ENCODE peak calls at places on chromosome X, in four cellular contexts. One of them, this sample, is unnamed.

GRCh38 chrX:153907456-153907855 is 3.0 kb downstream of the AVPR2 start:
- DNase-seq in upper lobe of left lung: no peak
- DNase-seq in dorsolateral prefrontal cortex: no peak
- DNase-seq in cardiac muscle cell: no peak
- DNase-seq in this sample: no peak

GRCh38 chrX:28586891-28587635 is at the start of gene IL1RAPL1:
- DNase-seq in dorsolateral prefrontal cortex: no peak
- DNase-seq in upper lobe of left lung: no peak
- DNase-seq in cardiac muscle cell: peak
- DNase-seq in this sample: peak

GRCh38 chrX:38816158-38816557 is 14.9 kb downstream of the MID1IP1 start:
- DNase-seq in cardiac muscle cell: no peak
- DNase-seq in dorsolateral prefrontal cortex: no peak
- DNase-seq in upper lobe of left lung: no peak
- DNase-seq in this sample: no peak

GRCh38 chrX:102968216-102968615 is 31.1 kb downstream of the RAB40AL start:
- DNase-seq in cardiac muscle cell: no peak
- DNase-seq in upper lobe of left lung: no peak
- DNase-seq in dorsolateral prefrontal cortex: no peak
- DNase-seq in this sample: no peak

GRCh38 chrX:317424-318067 is 1.1 kb downstream of the GTPBP6 start:
- DNase-seq in upper lobe of left lung: no peak
- DNase-seq in cardiac muscle cell: no peak
- DNase-seq in dorsolateral prefrontal cortex: no peak
- DNase-seq in this sample: no peak

GRCh38 chrX:147226801-147227200 is 412.3 kb upstream of the CXorf51A start:
- DNase-seq in upper lobe of left lung: no peak
- DNase-seq in dorsolateral prefrontal cortex: no peak
- DNase-seq in cardiac muscle cell: no peak
- DNase-seq in this sample: no peak

GRCh38 chrX:23742174-23742692 is 843 bp downstream of the ACOT9 start:
- DNase-seq in upper lobe of left lung: peak
- DNase-seq in cardiac muscle cell: peak
- DNase-seq in dorsolateral prefrontal cortex: no peak
- DNase-seq in this sample: peak

GRCh38 chrX:29762006-29762405 is 453.4 kb upstream of the MAGEB2 start:
- DNase-seq in upper lobe of left lung: no peak
- DNase-seq in cardiac muscle cell: no peak
- DNase-seq in dorsolateral prefrontal cortex: no peak
- DNase-seq in this sample: no peak

GRCh38 chrX:101348452-101349222 is at the start of gene TIMM8A:
- DNase-seq in cardiac muscle cell: peak
- DNase-seq in dorsolateral prefrontal cortex: peak
- DNase-seq in upper lobe of left lung: peak
- DNase-seq in this sample: peak

GRCh38 chrX:117838581-117839331 is 277.9 kb downstream of the KLHL13 start:
- DNase-seq in dorsolateral prefrontal cortex: no peak
- DNase-seq in upper lobe of left lung: no peak
- DNase-seq in cardiac muscle cell: no peak
- DNase-seq in this sample: no peak

GRCh38 chrX:110167952-110168451 is 149.9 kb downstream of the AMMECR1 start:
- DNase-seq in upper lobe of left lung: no peak
- DNase-seq in dorsolateral prefrontal cortex: no peak
- DNase-seq in cardiac muscle cell: peak
- DNase-seq in this sample: no peak

GRCh38 chrX:17390325-17390992 is 15.5 kb downstream of the NHS start:
- DNase-seq in dorsolateral prefrontal cortex: no peak
- DNase-seq in upper lobe of left lung: no peak
- DNase-seq in cardiac muscle cell: no peak
- DNase-seq in this sample: no peak

GRCh38 chrX:121121021-121121420 is 73.6 kb downstream of the GLUD2 start:
- DNase-seq in cardiac muscle cell: no peak
- DNase-seq in dorsolateral prefrontal cortex: no peak
- DNase-seq in upper lobe of left lung: no peak
- DNase-seq in this sample: no peak

GRCh38 chrX:124209792-124210576 is 122.5 kb upstream of the TEX13D start:
- DNase-seq in cardiac muscle cell: no peak
- DNase-seq in upper lobe of left lung: no peak
- DNase-seq in dorsolateral prefrontal cortex: no peak
- DNase-seq in this sample: no peak

GRCh38 chrX:9595131-9595530 is 130.3 kb downstream of the TBL1X start:
- DNase-seq in upper lobe of left lung: no peak
- DNase-seq in cardiac muscle cell: no peak
- DNase-seq in dorsolateral prefrontal cortex: no peak
- DNase-seq in this sample: peak

GRCh38 chrX:66760648-66761047 is 121.8 kb upstream of the EDA2R start:
- DNase-seq in cardiac muscle cell: no peak
- DNase-seq in upper lobe of left lung: no peak
- DNase-seq in dorsolateral prefrontal cortex: no peak
- DNase-seq in this sample: peak

GRCh38 chrX:122504026-122504425 is 680.1 kb upstream of the GRIA3 start:
- DNase-seq in dorsolateral prefrontal cortex: no peak
- DNase-seq in cardiac muscle cell: no peak
- DNase-seq in upper lobe of left lung: no peak
- DNase-seq in this sample: no peak

GRCh38 chrX:46840946-46841740 is 4.3 kb downstream of the RP2 start:
- DNase-seq in upper lobe of left lung: no peak
- DNase-seq in dorsolateral prefrontal cortex: no peak
- DNase-seq in cardiac muscle cell: no peak
- DNase-seq in this sample: peak

GRCh38 chrX:101999644-102000539 is 68.1 kb upstream of the ZMAT1 start:
- DNase-seq in dorsolateral prefrontal cortex: no peak
- DNase-seq in cardiac muscle cell: no peak
- DNase-seq in upper lobe of left lung: peak
- DNase-seq in this sample: no peak

GRCh38 chrX:112967903-112968302 is 127.3 kb upstream of the AMOT start:
- DNase-seq in cardiac muscle cell: no peak
- DNase-seq in upper lobe of left lung: no peak
- DNase-seq in dorsolateral prefrontal cortex: no peak
- DNase-seq in this sample: no peak

GRCh38 chrX:153970398-153971123 is 1.1 kb downstream of the HCFC1 start:
- DNase-seq in dorsolateral prefrontal cortex: no peak
- DNase-seq in upper lobe of left lung: no peak
- DNase-seq in cardiac muscle cell: peak
- DNase-seq in this sample: peak

GRCh38 chrX:622104-622503 is 8.5 kb upstream of the SHOX start:
- DNase-seq in upper lobe of left lung: no peak
- DNase-seq in dorsolateral prefrontal cortex: no peak
- DNase-seq in cardiac muscle cell: no peak
- DNase-seq in this sample: no peak

GRCh38 chrX:40866878-40867277 is 131.5 kb upstream of the MED14 start:
- DNase-seq in cardiac muscle cell: no peak
- DNase-seq in upper lobe of left lung: no peak
- DNase-seq in dorsolateral prefrontal cortex: no peak
- DNase-seq in this sample: peak

GRCh38 chrX:28498658-28499057 is 88.6 kb upstream of the IL1RAPL1 start:
- DNase-seq in upper lobe of left lung: no peak
- DNase-seq in dorsolateral prefrontal cortex: no peak
- DNase-seq in cardiac muscle cell: no peak
- DNase-seq in this sample: no peak

GRCh38 chrX:123310112-123310511 is 126.0 kb downstream of the GRIA3 start:
- DNase-seq in upper lobe of left lung: no peak
- DNase-seq in dorsolateral prefrontal cortex: no peak
- DNase-seq in cardiac muscle cell: no peak
- DNase-seq in this sample: no peak

GRCh38 chrX:63551856-63552255 is 200.7 kb upstream of the SPIN4 start:
- DNase-seq in cardiac muscle cell: no peak
- DNase-seq in upper lobe of left lung: no peak
- DNase-seq in dorsolateral prefrontal cortex: no peak
- DNase-seq in this sample: no peak

GRCh38 chrX:39356119-39356807 is 555.0 kb downstream of the MID1IP1 start:
- DNase-seq in upper lobe of left lung: no peak
- DNase-seq in cardiac muscle cell: no peak
- DNase-seq in dorsolateral prefrontal cortex: no peak
- DNase-seq in this sample: no peak

GRCh38 chrX:38352362-38352761 is at the start of gene OTC:
- DNase-seq in cardiac muscle cell: no peak
- DNase-seq in upper lobe of left lung: no peak
- DNase-seq in dorsolateral prefrontal cortex: no peak
- DNase-seq in this sample: no peak

GRCh38 chrX:150211988-150212387 is 151.1 kb upstream of the MAMLD1 start:
- DNase-seq in cardiac muscle cell: no peak
- DNase-seq in upper lobe of left lung: peak
- DNase-seq in dorsolateral prefrontal cortex: no peak
- DNase-seq in this sample: no peak

GRCh38 chrX:71117358-71117757 is 1.0 kb upstream of the MED12 start:
- DNase-seq in upper lobe of left lung: no peak
- DNase-seq in dorsolateral prefrontal cortex: no peak
- DNase-seq in cardiac muscle cell: no peak
- DNase-seq in this sample: no peak

GRCh38 chrX:72554448-72555140 is 18.0 kb downstream of the HDAC8 start:
- DNase-seq in upper lobe of left lung: no peak
- DNase-seq in cardiac muscle cell: peak
- DNase-seq in dorsolateral prefrontal cortex: no peak
- DNase-seq in this sample: no peak
- TF ChIP-seq CTCF in upper lobe of left lung: no peak
- TF ChIP-seq CTCF in cardiac muscle cell: no peak
- TF ChIP-seq CTCF in dorsolateral prefrontal cortex: no peak
- TF ChIP-seq CTCF in this sample: no peak

GRCh38 chrX:136185409-136186022 is 38.2 kb downstream of the FHL1 start:
- DNase-seq in upper lobe of left lung: no peak
- DNase-seq in cardiac muscle cell: no peak
- DNase-seq in dorsolateral prefrontal cortex: no peak
- DNase-seq in this sample: peak
- H3K4me3 ChIP-seq in upper lobe of left lung: no peak
- H3K4me3 ChIP-seq in cardiac muscle cell: no peak
- H3K4me3 ChIP-seq in dorsolateral prefrontal cortex: no peak
- H3K4me3 ChIP-seq in this sample: no peak

DNA sequence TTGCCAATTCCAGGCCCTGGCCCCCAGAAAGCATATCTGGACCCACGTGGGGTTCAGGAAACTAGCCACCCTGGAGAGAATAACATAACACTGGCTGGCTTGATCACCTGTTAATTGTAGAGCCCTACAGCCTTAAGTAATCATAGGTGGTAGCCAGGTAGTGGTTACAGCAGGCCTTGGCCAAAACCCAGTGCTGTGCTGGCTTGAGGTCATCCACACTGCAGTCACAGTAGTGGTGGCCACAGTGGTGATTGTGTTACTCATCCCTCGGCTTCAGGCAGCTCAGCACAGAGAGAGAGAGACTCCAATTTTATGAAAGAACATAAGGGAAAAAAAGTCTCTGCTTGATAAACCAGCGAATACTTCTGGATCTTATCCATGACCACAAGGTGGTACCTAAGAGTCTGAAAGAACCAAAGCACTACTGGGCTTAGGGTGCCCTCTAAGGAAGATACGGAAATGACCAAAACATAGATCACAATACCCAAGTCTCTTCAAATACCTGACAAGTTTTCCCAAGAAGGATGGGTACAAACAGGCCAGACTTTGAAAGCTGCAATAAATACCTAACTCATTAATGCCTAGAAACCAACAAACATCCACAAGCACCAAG is 46.6 kb upstream of the CDX4 start:
- DNase-seq in cardiac muscle cell: no peak
- DNase-seq in upper lobe of left lung: no peak
- DNase-seq in dorsolateral prefrontal cortex: no peak
- DNase-seq in this sample: no peak
- TF ChIP-seq CTCF in cardiac muscle cell: no peak
- TF ChIP-seq CTCF in upper lobe of left lung: no peak
- TF ChIP-seq CTCF in dorsolateral prefrontal cortex: no peak
- TF ChIP-seq CTCF in this sample: no peak

DNA sequence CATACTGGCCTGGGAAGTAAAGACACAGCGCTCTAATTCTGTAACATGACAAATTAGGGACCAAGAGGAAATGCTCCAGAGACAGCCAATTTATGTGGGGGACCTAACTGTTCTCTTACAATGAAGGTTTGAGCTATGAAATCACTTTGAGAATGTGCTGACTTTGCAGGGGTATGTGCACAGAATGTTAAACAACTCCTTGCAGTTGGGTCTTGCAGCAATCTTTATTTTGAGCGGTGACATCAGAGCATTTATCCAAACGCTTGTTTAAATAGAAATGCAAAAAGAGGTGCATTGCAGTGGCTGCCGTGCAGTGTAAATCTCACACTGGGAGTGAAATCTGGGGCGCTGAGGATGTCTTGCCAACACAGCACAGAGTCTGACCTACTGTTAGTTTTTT is 109.3 kb downstream of the MAGEC2 start:
- DNase-seq in dorsolateral prefrontal cortex: no peak
- DNase-seq in cardiac muscle cell: no peak
- DNase-seq in upper lobe of left lung: no peak
- DNase-seq in this sample: no peak
- H3K4me3 ChIP-seq in dorsolateral prefrontal cortex: no peak
- H3K4me3 ChIP-seq in cardiac muscle cell: no peak
- H3K4me3 ChIP-seq in upper lobe of left lung: no peak
- H3K4me3 ChIP-seq in this sample: no peak

GRCh38 chrX:15854080-15854655 is 445 bp downstream of the AP1S2 start:
- DNase-seq in upper lobe of left lung: peak
- DNase-seq in dorsolateral prefrontal cortex: peak
- DNase-seq in cardiac muscle cell: peak
- DNase-seq in this sample: peak
- TF ChIP-seq CTCF in upper lobe of left lung: no peak
- TF ChIP-seq CTCF in dorsolateral prefrontal cortex: peak
- TF ChIP-seq CTCF in cardiac muscle cell: peak
- TF ChIP-seq CTCF in this sample: peak

GRCh38 chrX:129785160-129785947 is 5.6 kb downstream of the SASH3 start:
- DNase-seq in cardiac muscle cell: no peak
- DNase-seq in upper lobe of left lung: no peak
- DNase-seq in dorsolateral prefrontal cortex: no peak
- DNase-seq in this sample: no peak
- H3K4me3 ChIP-seq in cardiac muscle cell: no peak
- H3K4me3 ChIP-seq in upper lobe of left lung: no peak
- H3K4me3 ChIP-seq in dorsolateral prefrontal cortex: no peak
- H3K4me3 ChIP-seq in this sample: no peak